ENCODE peak calls at places on chromosomes 16 and 17, in five cellular contexts. Y is prostate gland, A is sigmoid colon, J is transverse colon, S is IMR-90. Q is an unnamed sample.

GRCh38 chr17:78168906-78169793 is 769 bp downstream of the SYNGR2 start:
- DNase-seq in Y (peak; percentile 82), A (no peak), J (peak; percentile 85), S (peak; percentile 33), Q (peak; percentile 91)

GRCh38 chr16:24635900-24636610 is 93.4 kb upstream of the TNRC6A start:
- DNase-seq in Y (peak; percentile 67), A (peak; percentile 91), J (peak; percentile 66), S (peak; percentile 91), Q (peak; percentile 50)

GRCh38 chr16:89049484-89050118 is 44.1 kb upstream of the ACSF3 start:
- DNase-seq in Y (no peak), A (peak; percentile 34), J (no peak), S (no peak), Q (no peak)

GRCh38 chr16:54165912-54166265 is 120.7 kb downstream of the IRX3 start:
- DNase-seq in Y (no peak), A (no peak), J (no peak), S (no peak), Q (no peak)

GRCh38 chr16:54098247-54098646 is 188.3 kb downstream of the IRX3 start:
- DNase-seq in Y (no peak), A (no peak), J (no peak), S (no peak), Q (no peak)

GRCh38 chr16:48541108-48541786 is 68.7 kb downstream of the N4BP1 start:
- DNase-seq in Y (no peak), A (no peak), J (no peak), S (no peak), Q (no peak)

GRCh38 chr16:4376126-4376819 is 4.6 kb downstream of the VASN start:
- DNase-seq in Y (peak; percentile 80), A (peak; percentile 97), J (peak; percentile 76), S (peak; percentile 84), Q (peak; percentile 67)

GRCh38 chr17:52376137-52376536 is 217.6 kb upstream of the CA10 start:
- DNase-seq in Y (no peak), A (no peak), J (no peak), S (no peak), Q (no peak)

GRCh38 chr17:54736573-54736972 is 164.1 kb upstream of the TOM1L1 start:
- DNase-seq in Y (no peak), A (no peak), J (no peak), S (no peak), Q (no peak)

GRCh38 chr17:79186406-79186805 is 111.8 kb downstream of the ENGASE start:
- DNase-seq in Y (no peak), A (no peak), J (no peak), S (no peak), Q (no peak)

GRCh38 chr16:7209598-7209997 is 123.0 kb upstream of the RBFOX1 start:
- DNase-seq in Y (no peak), A (no peak), J (no peak), S (no peak), Q (no peak)

GRCh38 chr17:79478051-79478461 is 132.8 kb downstream of the RBFOX3 start:
- DNase-seq in Y (no peak), A (no peak), J (no peak), S (no peak), Q (no peak)

GRCh38 chr17:62017496-62017895 is 47.6 kb downstream of the MED13 start:
- DNase-seq in Y (no peak), A (no peak), J (no peak), S (peak; percentile 76), Q (peak; percentile 33)

GRCh38 chr16:11417487-11417886 is 72.2 kb downstream of the RMI2 start:
- DNase-seq in Y (no peak), A (no peak), J (no peak), S (no peak), Q (no peak)

GRCh38 chr17:36107660-36108059 is 4.0 kb downstream of the CCL4 start:
- DNase-seq in Y (no peak), A (no peak), J (no peak), S (no peak), Q (no peak)

GRCh38 chr16:53430363-53430762 is 3.9 kb upstream of the RBL2 start:
- DNase-seq in Y (no peak), A (no peak), J (no peak), S (no peak), Q (no peak)

GRCh38 chr17:55540414-55541091 is 29.3 kb upstream of the SMIM36 start:
- DNase-seq in Y (no peak), A (no peak), J (no peak), S (peak; percentile 16), Q (no peak)

GRCh38 chr16:84667600-84668309 is 19.4 kb downstream of the KLHL36 start:
- DNase-seq in Y (no peak), A (no peak), J (no peak), S (no peak), Q (no peak)

GRCh38 chr16:4801962-4802658 is at the start of gene ROGDI:
- DNase-seq in Y (peak; percentile 88), A (peak; percentile 90), J (peak; percentile 96), S (peak; percentile 12), Q (peak; percentile 70)

GRCh38 chr16:24734382-24734781 is 4.9 kb downstream of the TNRC6A start:
- DNase-seq in Y (no peak), A (no peak), J (no peak), S (peak; percentile 72), Q (no peak)

GRCh38 chr17:3804503-3804931 is 3.5 kb upstream of the ITGAE start:
- DNase-seq in Y (no peak), A (no peak), J (no peak), S (peak; percentile 38), Q (no peak)

GRCh38 chr17:37824534-37825485 is 80.0 kb upstream of the HNF1B start:
- DNase-seq in Y (no peak), A (no peak), J (no peak), S (peak; percentile 90), Q (peak; percentile 84)

GRCh38 chr17:45874148-45874547 is 20.2 kb upstream of the MAPT start:
- DNase-seq in Y (no peak), A (no peak), J (no peak), S (no peak), Q (no peak)

GRCh38 chr16:86498155-86498651 is 12.1 kb upstream of the FOXF1 start:
- DNase-seq in Y (no peak), A (peak; percentile 90), J (no peak), S (peak; percentile 37), Q (no peak)

GRCh38 chr16:74472010-74472409 is 50.7 kb upstream of the CLEC18B start:
- DNase-seq in Y (no peak), A (no peak), J (no peak), S (no peak), Q (no peak)
- TF ChIP-seq POLR2A in Y (no peak), A (no peak), J (no peak), S (no peak), Q (no peak)

GRCh38 chr17:81538651-81539570 is 10.7 kb downstream of the FSCN2 start:
- DNase-seq in Y (no peak), A (no peak), J (no peak), S (no peak), Q (no peak)
- TF ChIP-seq POLR2A in Y (no peak), A (no peak), J (no peak), S (no peak), Q (no peak)

GRCh38 chr16:8952281-8952751 is 11.4 kb downstream of the USP7 start:
- DNase-seq in Y (no peak), A (no peak), J (no peak), S (no peak), Q (no peak)
- TF ChIP-seq POLR2A in Y (no peak), A (no peak), J (no peak), S (no peak), Q (no peak)

DNA sequence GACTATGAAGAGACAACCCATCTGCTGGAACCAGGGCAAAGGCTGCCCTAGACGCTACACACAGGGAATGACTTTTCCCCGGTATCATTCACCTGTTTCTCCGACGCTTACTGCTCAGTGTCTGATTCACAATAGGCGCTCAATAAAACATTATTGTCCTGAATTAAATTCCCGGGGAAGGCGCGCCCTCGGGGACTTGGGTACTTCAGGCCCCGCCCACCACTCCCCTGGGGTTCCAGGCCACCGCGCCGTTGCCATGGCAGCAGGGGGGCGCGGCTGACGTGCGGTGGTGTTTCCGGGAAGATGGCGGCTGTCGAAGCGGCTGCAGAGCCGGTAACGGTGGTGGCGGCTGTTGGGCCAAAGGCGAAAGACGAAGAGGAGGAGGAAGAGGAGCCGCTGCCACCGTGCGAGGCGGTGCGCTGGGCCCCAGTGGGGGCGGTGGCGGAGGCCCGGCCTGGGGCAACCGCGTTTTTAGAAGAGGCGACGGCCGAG is at the start of gene RUNDC1:
- DNase-seq in Y (peak; percentile 94), A (peak; percentile 95), J (peak; percentile 99), S (peak; percentile 73), Q (peak; percentile 90)
- TF ChIP-seq POLR2A in Y (peak; percentile 61), A (peak; percentile 45), J (peak; percentile 59), S (peak; percentile 5), Q (peak; percentile 93)

Q was measured in H54.